ENCODE peak calls at places on chromosomes 16 and 17, in four cellular contexts. O, I, M and P are unnamed samples.

GRCh38 chr17:28646039-28646754 is 1.2 kb upstream of the BLTP2 start:
- DNase-seq in O (no peak), I (peak; percentile 64), M (no peak), P (no peak)

GRCh38 chr16:50400312-50400966 is 31.7 kb upstream of the BRD7 start:
- DNase-seq in O (no peak), I (no peak), M (no peak), P (no peak)

GRCh38 chr16:80824623-80825364 is 20.4 kb upstream of the CDYL2 start:
- DNase-seq in O (no peak), I (no peak), M (peak; percentile 32), P (peak; percentile 32)

GRCh38 chr17:16995930-16996329 is 24.0 kb upstream of the TNFRSF13B start:
- DNase-seq in O (peak; percentile 23), I (no peak), M (no peak), P (no peak)

GRCh38 chr16:64182985-64183384 is 938.9 kb downstream of the CDH11 start:
- DNase-seq in O (no peak), I (no peak), M (no peak), P (no peak)

GRCh38 chr17:73589096-73589980 is 54.9 kb downstream of the SDK2 start:
- DNase-seq in O (no peak), I (no peak), M (no peak), P (no peak)

GRCh38 chr17:66610734-66611133 is 224.2 kb upstream of the CACNG5 start:
- DNase-seq in O (no peak), I (no peak), M (no peak), P (no peak)

GRCh38 chr17:78144736-78145641 is 1.2 kb upstream of the C17orf99 start:
- DNase-seq in O (no peak), I (peak; percentile 87), M (no peak), P (no peak)

GRCh38 chr17:50539762-50540440 is 7.1 kb upstream of the SPATA20 start:
- DNase-seq in O (no peak), I (peak; percentile 50), M (no peak), P (no peak)

GRCh38 chr17:81502471-81503017 is 10.1 kb downstream of the ACTG1 start:
- DNase-seq in O (no peak), I (no peak), M (no peak), P (no peak)

GRCh38 chr16:85532147-85532546 is 81.0 kb upstream of the GSE1 start:
- DNase-seq in O (no peak), I (no peak), M (no peak), P (no peak)

GRCh38 chr17:58005031-58005727 is 1.9 kb downstream of the SRSF1 start:
- DNase-seq in O (no peak), I (no peak), M (no peak), P (no peak)

GRCh38 chr17:45414997-45415881 is 17.4 kb downstream of the ARHGAP27 start:
- DNase-seq in O (no peak), I (no peak), M (no peak), P (no peak)

GRCh38 chr17:73010414-73010813 is 82.1 kb downstream of the SLC39A11 start:
- DNase-seq in O (no peak), I (no peak), M (no peak), P (no peak)

GRCh38 chr16:10577305-10578202 is 2.8 kb downstream of the EMP2 start:
- DNase-seq in O (peak; percentile 77), I (peak; percentile 56), M (no peak), P (no peak)

GRCh38 chr17:79482719-79483118 is 128.1 kb downstream of the RBFOX3 start:
- DNase-seq in O (no peak), I (no peak), M (no peak), P (no peak)

GRCh38 chr16:20415541-20415940 is 6.2 kb downstream of the ACSM5 start:
- DNase-seq in O (no peak), I (no peak), M (no peak), P (no peak)

GRCh38 chr17:48441862-48442261 is 11.8 kb upstream of the SKAP1 start:
- DNase-seq in O (no peak), I (no peak), M (no peak), P (no peak)

GRCh38 chr17:17900615-17901520 is 64.1 kb upstream of the SREBF1 start:
- DNase-seq in O (peak; percentile 93), I (peak; percentile 88), M (no peak), P (no peak)

GRCh38 chr16:89945654-89946053 is 2.9 kb upstream of the DEF8 start:
- DNase-seq in O (no peak), I (no peak), M (no peak), P (no peak)

GRCh38 chr16:50557046-50557445 is 8.8 kb downstream of the NKD1 start:
- DNase-seq in O (no peak), I (no peak), M (no peak), P (no peak)

GRCh38 chr17:50319630-50320029 is 26.3 kb upstream of the XYLT2 start:
- DNase-seq in O (no peak), I (no peak), M (no peak), P (no peak)

GRCh38 chr17:67137026-67137370 is 92.6 kb downstream of the CACNG1 start:
- DNase-seq in O (no peak), I (no peak), M (no peak), P (no peak)

GRCh38 chr16:1812732-1813163 is 13.9 kb downstream of the HAGH start:
- DNase-seq in O (no peak), I (peak; percentile 85), M (no peak), P (no peak)

GRCh38 chr16:3028716-3029319 is 5.0 kb downstream of the THOC6 start:
- DNase-seq in O (no peak), I (no peak), M (no peak), P (no peak)

GRCh38 chr16:89040861-89041570 is 52.6 kb upstream of the ACSF3 start:
- DNase-seq in O (no peak), I (no peak), M (no peak), P (no peak)

GRCh38 chr16:80337786-80338185 is 203.0 kb upstream of the DYNLRB2 start:
- DNase-seq in O (no peak), I (no peak), M (no peak), P (no peak)

GRCh38 chr17:78138204-78139060 is 7.8 kb upstream of the C17orf99 start:
- DNase-seq in O (no peak), I (no peak), M (no peak), P (no peak)

GRCh38 chr16:3789375-3790067 is 72.2 kb upstream of the TRAP1 start:
- DNase-seq in O (no peak), I (no peak), M (no peak), P (no peak)

GRCh38 chr17:65756760-65757159 is 195.3 kb upstream of the AXIN2 start:
- DNase-seq in O (no peak), I (no peak), M (no peak), P (no peak)

GRCh38 chr17:76014925-76015261 is 12.2 kb downstream of the EVPL start:
- DNase-seq in O (no peak), I (peak; percentile 63), M (no peak), P (no peak)

GRCh38 chr17:71975331-71975801 is 145.5 kb upstream of the SOX9 start:
- DNase-seq in O (peak; percentile 86), I (peak; percentile 33), M (no peak), P (no peak)

GRCh38 chr17:13490906-13491502 is 110.7 kb downstream of the HS3ST3A1 start:
- DNase-seq in O (no peak), I (no peak), M (no peak), P (no peak)

GRCh38 chr16:75732871-75733270 is 6.6 kb upstream of the CPHXL start:
- DNase-seq in O (no peak), I (no peak), M (no peak), P (no peak)

GRCh38 chr16:88558457-88559442 is 11.5 kb upstream of the ZC3H18 start:
- DNase-seq in O (no peak), I (peak; percentile 85), M (no peak), P (no peak)

GRCh38 chr17:20944014-20944905 is 98.6 kb downstream of the USP22 start:
- DNase-seq in O (no peak), I (no peak), M (no peak), P (no peak)
- TF ChIP-seq CTCF in O (no peak), I (no peak), M (peak; percentile 61), P (peak; percentile 55)

GRCh38 chr16:73047221-73047535 is 750 bp downstream of the ZFHX3 start:
- DNase-seq in O (no peak), I (no peak), M (no peak), P (no peak)

GRCh38 chr16:73046484-73047214 is 1.3 kb downstream of the ZFHX3 start:
- DNase-seq in O (no peak), I (no peak), M (no peak), P (no peak)

GRCh38 chr16:73047536-73048291 is at the start of gene ZFHX3:
- DNase-seq in O (peak; percentile 89), I (peak; percentile 70), M (no peak), P (no peak)

GRCh38 chr16:73049051-73049910 is 1.4 kb upstream of the ZFHX3 start:
- DNase-seq in O (peak; percentile 78), I (no peak), M (no peak), P (no peak)

GRCh38 chr16:73048292-73049050 is 543 bp upstream of the ZFHX3 start:
- DNase-seq in O (peak; percentile 87), I (peak; percentile 66), M (no peak), P (no peak)
- H3K4me3 ChIP-seq in O (peak overlapping the region; percentile 78), I (peak overlapping the region; percentile 85), M (peak overlapping the region; percentile 56), P (peak overlapping the region; percentile 83)

DNA sequence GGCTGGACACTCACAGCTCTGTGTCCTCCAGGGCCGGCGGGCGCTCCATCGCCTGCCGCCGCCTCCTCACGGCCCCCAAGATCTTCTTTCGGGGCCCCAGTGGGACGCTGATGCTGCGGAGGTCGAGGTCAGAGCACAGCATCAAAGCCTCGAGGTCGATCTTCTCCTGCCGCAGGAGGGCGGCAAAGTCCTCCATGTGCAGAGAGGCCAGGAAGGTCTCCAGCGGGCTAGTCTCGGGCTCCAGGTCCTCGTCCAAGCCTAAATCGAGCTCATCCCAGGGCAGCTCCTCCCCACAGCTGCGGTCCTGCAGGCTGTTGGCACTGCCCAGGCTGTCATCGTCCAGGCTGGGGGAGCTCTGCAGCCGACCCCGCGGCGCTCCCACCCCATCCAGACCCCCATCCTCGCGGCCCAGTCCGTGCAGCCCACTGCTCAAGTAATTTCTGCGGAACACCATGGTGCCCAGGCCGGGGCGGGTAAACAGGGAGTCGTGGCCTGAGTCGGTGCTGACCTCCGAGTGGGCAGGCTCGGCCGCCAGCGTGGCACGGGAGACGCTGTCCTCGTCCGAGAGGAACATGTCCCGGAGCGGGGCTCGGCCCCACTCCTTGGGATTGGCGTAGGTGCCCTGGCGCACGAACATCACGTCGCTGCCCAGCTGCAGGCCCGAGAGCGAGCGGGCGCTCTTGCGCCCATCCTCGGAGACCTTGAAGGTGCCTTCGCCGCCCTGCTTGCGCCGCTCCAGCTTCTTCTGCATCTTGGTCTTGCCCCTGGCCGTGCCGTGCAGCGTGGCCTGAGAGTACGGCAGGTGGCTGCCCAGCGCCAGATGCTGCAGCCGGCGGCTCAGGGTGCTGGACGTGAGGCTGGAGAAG is 3.4 kb downstream of the USH1G start:
- DNase-seq in O (no peak), I (no peak), M (no peak), P (no peak)
- TF ChIP-seq CTCF in O (no peak), I (no peak), M (peak; percentile 80), P (no peak)

DNA sequence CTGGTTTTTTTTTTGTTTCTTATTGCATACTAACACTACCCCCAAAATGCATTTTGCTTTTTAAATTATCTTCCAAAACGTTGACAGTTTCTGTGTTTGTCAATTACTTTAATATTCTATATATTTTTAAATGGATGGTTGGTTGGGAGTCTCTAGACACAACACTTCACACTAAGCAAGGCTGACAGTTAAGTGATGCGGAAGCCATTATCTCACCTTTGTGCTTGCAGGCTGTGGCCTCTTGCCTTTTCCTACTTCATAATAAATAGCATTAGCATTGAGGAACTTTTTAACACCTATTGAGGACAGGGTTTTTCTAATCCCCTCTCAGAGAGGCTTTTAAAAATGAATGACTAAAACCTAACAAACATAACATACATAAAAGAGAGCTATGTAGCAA is 280.8 kb upstream of the TBX2 start:
- DNase-seq in O (no peak), I (no peak), M (no peak), P (no peak)
- H3K4me3 ChIP-seq in O (no peak overlapping the region), I (no peak overlapping the region), M (no peak overlapping the region), P (no peak overlapping the region)